ENCODE peak calls at places on chromosomes 11 and 22, in four cellular contexts. L is HFFc6, F is amniotic stem cell, J is brain microvascular endothelial cell. N is an unnamed sample.

GRCh38 chr11:125076378-125076945 is 13.4 kb downstream of the SLC37A2 start:
- DNase-seq in F (no peak), L (no peak), J (no peak), N (no peak)

GRCh38 chr11:23278121-23278520 is 417.8 kb upstream of the CCDC179 start:
- DNase-seq in F (no peak), J (peak), L (peak), N (peak)

GRCh38 chr11:102632026-102632425 is 6.9 kb upstream of the MMP20 start:
- DNase-seq in F (no peak), L (no peak), J (no peak), N (no peak)

GRCh38 chr11:33912405-33913361 is 20.8 kb upstream of the LMO2 start:
- DNase-seq in F (peak), J (peak), L (peak), N (peak)

GRCh38 chr22:48068323-48068722 is 1305.9 kb downstream of the TBC1D22A start:
- DNase-seq in L (no peak), J (no peak), F (no peak), N (no peak)

GRCh38 chr11:117426941-117427340 is 99.3 kb downstream of the CEP164 start:
- DNase-seq in L (no peak), J (no peak), F (no peak), N (no peak)

GRCh38 chr22:46875089-46875488 is 112.6 kb downstream of the TBC1D22A start:
- DNase-seq in L (no peak), F (no peak), J (no peak), N (no peak)

GRCh38 chr11:1570001-1570453 is 2.0 kb downstream of the DUSP8 start:
- DNase-seq in J (no peak), L (no peak), F (no peak), N (no peak)

GRCh38 chr11:798093-798713 is at the start of gene SLC25A22:
- DNase-seq in J (peak), L (peak), F (peak), N (peak)

GRCh38 chr22:46547883-46548244 is 10.4 kb upstream of the CELSR1 start:
- DNase-seq in J (peak), F (no peak), L (peak), N (peak)

GRCh38 chr22:35914665-35915476 is 113.8 kb downstream of the RBFOX2 start:
- DNase-seq in L (peak), J (peak), F (peak), N (peak)

GRCh38 chr11:2759228-2760195 is 59.7 kb upstream of the KCNQ1OT1 start:
- DNase-seq in J (no peak), F (no peak), L (no peak), N (no peak)

GRCh38 chr22:20063271-20064139 is 16.5 kb upstream of the DGCR8 start:
- DNase-seq in F (no peak), J (no peak), L (no peak), N (no peak)

GRCh38 chr22:29012923-29013322 is 48.7 kb downstream of the C22orf31 start:
- DNase-seq in J (no peak), F (no peak), L (no peak), N (no peak)

GRCh38 chr11:24134879-24135588 is 361.8 kb upstream of the LUZP2 start:
- DNase-seq in L (no peak), J (no peak), F (no peak), N (peak)

GRCh38 chr11:65489061-65489705 is 9.7 kb upstream of the MALAT1 start:
- DNase-seq in J (peak), L (peak), F (peak), N (peak)

GRCh38 chr22:23834830-23835772 is 3.7 kb downstream of the DERL3 start:
- DNase-seq in L (no peak), F (no peak), J (no peak), N (no peak)

GRCh38 chr11:9787981-9788521 is 124.2 kb downstream of the SWAP70 start:
- DNase-seq in L (peak), J (no peak), F (peak), N (peak)

GRCh38 chr11:1310772-1311468 is 1.5 kb upstream of the TOLLIP start:
- DNase-seq in J (no peak), L (no peak), F (no peak), N (no peak)

GRCh38 chr22:40042312-40042711 is 47.6 kb downstream of the FAM83F start:
- DNase-seq in F (no peak), J (no peak), L (no peak), N (no peak)

GRCh38 chr11:618856-619624 is 3.3 kb upstream of the IRF7 start:
- DNase-seq in F (no peak), J (no peak), L (no peak), N (no peak)

GRCh38 chr11:111639226-111639925 is 37.1 kb downstream of the SIK2 start:
- DNase-seq in J (no peak), F (no peak), L (no peak), N (no peak)

GRCh38 chr11:106399075-106399500 is 321.6 kb downstream of the AASDHPPT start:
- DNase-seq in F (peak), L (peak), J (peak), N (peak)

GRCh38 chr22:38240734-38241252 is 32.0 kb downstream of the TMEM184B start:
- DNase-seq in J (peak), L (peak), F (peak), N (peak)

GRCh38 chr11:112525270-112525669 is 264.6 kb upstream of the PLET1 start:
- DNase-seq in L (peak), J (no peak), F (no peak), N (peak)

GRCh38 chr11:87368151-87368550 is 330.4 kb downstream of the TMEM135 start:
- DNase-seq in J (no peak), F (no peak), L (no peak), N (no peak)